ENCODE peak calls at places on chromosomes 3 and 15, in four cellular contexts. I is Caki2; H is CD4-positive, CD25-positive, alpha-beta regulatory T cell; F is WTC11. S is an unnamed sample.

GRCh38 chr3:72848703-72849081 is 447 bp upstream of the SHQ1 start:
- DNase-seq in I (no peak), H (no peak), F (no peak), S (peak)

GRCh38 chr3:197135212-197135611 is 105.6 kb upstream of the MELTF start:
- DNase-seq in I (no peak), H (no peak), F (no peak), S (no peak)

GRCh38 chr3:14774431-14774830 is 44.3 kb upstream of the FGD5 start:
- DNase-seq in I (no peak), H (no peak), F (peak), S (no peak)

GRCh38 chr3:141525813-141526212 is 39.0 kb downstream of the RASA2 start:
- DNase-seq in I (peak), H (no peak), F (no peak), S (no peak)

GRCh38 chr15:35784745-35785144 is 238.8 kb upstream of the DPH6 start:
- DNase-seq in I (no peak), H (no peak), F (no peak), S (peak)

GRCh38 chr15:66057089-66057488 is 187.8 kb downstream of the RAB11A start:
- DNase-seq in I (no peak), H (no peak), F (no peak), S (no peak)

GRCh38 chr3:188067932-188068331 is 86.0 kb upstream of the LPP start:
- DNase-seq in I (no peak), H (no peak), F (no peak), S (no peak)

GRCh38 chr3:177459397-177459796 is 262.1 kb upstream of the TBL1XR1 start:
- DNase-seq in I (peak), H (no peak), F (no peak), S (no peak)

GRCh38 chr15:35603298-35603697 is 57.3 kb upstream of the DPH6 start:
- DNase-seq in I (no peak), H (no peak), F (no peak), S (no peak)

GRCh38 chr3:24483873-24484272 is 10.8 kb downstream of the THRB start:
- DNase-seq in I (no peak), H (no peak), F (no peak), S (no peak)

GRCh38 chr15:80563372-80563997 is 131.6 kb upstream of the ABHD17C start:
- DNase-seq in I (no peak), H (no peak), F (no peak), S (no peak)

GRCh38 chr3:39808467-39809180 is 785 bp upstream of the MYRIP start:
- DNase-seq in I (peak), H (no peak), F (peak), S (no peak)

GRCh38 chr15:41895957-41896356 is 2.1 kb upstream of the SPTBN5 start:
- DNase-seq in I (no peak), H (no peak), F (no peak), S (no peak)

GRCh38 chr15:72782993-72783562 is 480 bp downstream of the ADPGK start:
- DNase-seq in I (no peak), H (peak), F (no peak), S (no peak)

S was measured in Jurkat, Clone E6-1.